ENCODE peak calls at places on chromosomes 13 and 19, in eight cellular contexts. Z, Q, Y, I, M, K, P and F are unnamed samples.

GRCh38 chr13:98172570-98173405 is 4.3 kb downstream of the RNF113B start:
- DNase-seq in Z (no peak), Q (no peak), Y (no peak), I (no peak), M (no peak), K (peak; percentile 53), P (no peak), F (no peak)

GRCh38 chr19:2549701-2550191 is 73.8 kb downstream of the GADD45B start:
- DNase-seq in Z (no peak), Q (no peak), Y (peak; percentile 97), I (no peak), M (peak; percentile 73), K (peak; percentile 94), P (no peak), F (no peak)

GRCh38 chr19:2762783-2763496 is 20.1 kb downstream of the SGTA start:
- DNase-seq in Z (no peak), Q (no peak), Y (no peak), I (no peak), M (no peak), K (no peak), P (no peak), F (no peak)

GRCh38 chr19:4831351-4832340 is at the start of gene TICAM1:
- DNase-seq in Z (peak; percentile 58), Q (no peak), Y (peak; percentile 95), I (peak; percentile 67), M (peak; percentile 82), K (peak; percentile 42), P (peak; percentile 59), F (no peak)

GRCh38 chr19:10749435-10750384 is 31.8 kb downstream of the DNM2 start:
- DNase-seq in Z (no peak), Q (no peak), Y (no peak), I (no peak), M (no peak), K (no peak), P (no peak), F (no peak)

GRCh38 chr19:3618144-3618810 is 8.3 kb downstream of the CACTIN start:
- DNase-seq in Z (peak; percentile 44), Q (no peak), Y (no peak), I (peak; percentile 64), M (peak; percentile 77), K (peak; percentile 29), P (peak; percentile 89), F (no peak)

GRCh38 chr13:20495087-20496023 is 30.3 kb downstream of the CRYL1 start:
- DNase-seq in Z (peak; percentile 65), Q (peak; percentile 30), Y (peak; percentile 84), I (peak; percentile 60), M (no peak), K (peak; percentile 71), P (peak; percentile 83), F (no peak)

GRCh38 chr13:46982856-46983582 is 86.2 kb upstream of the HTR2A start:
- DNase-seq in Z (no peak), Q (no peak), Y (no peak), I (no peak), M (no peak), K (no peak), P (no peak), F (no peak)

GRCh38 chr13:40385858-40386180 is 280.6 kb downstream of the FOXO1 start:
- DNase-seq in Z (no peak), Q (no peak), Y (no peak), I (no peak), M (no peak), K (no peak), P (no peak), F (no peak)

GRCh38 chr13:74040200-74040599 is 94.0 kb downstream of the KLF12 start:
- DNase-seq in Z (peak; percentile 56), Q (no peak), Y (no peak), I (no peak), M (peak; percentile 33), K (peak; percentile 29), P (peak; percentile 95), F (no peak)

GRCh38 chr13:94829801-94830200 is 117.5 kb upstream of the SOX21 start:
- DNase-seq in Z (no peak), Q (no peak), Y (no peak), I (no peak), M (no peak), K (no peak), P (no peak), F (no peak)

GRCh38 chr13:96091164-96091931 is 1.4 kb downstream of the HS6ST3 start:
- DNase-seq in Z (no peak), Q (no peak), Y (peak; percentile 87), I (no peak), M (peak; percentile 23), K (peak; percentile 7), P (peak; percentile 80), F (no peak)

GRCh38 chr13:94548382-94549240 is 47.3 kb downstream of the TGDS start:
- DNase-seq in Z (peak; percentile 67), Q (peak; percentile 5), Y (peak; percentile 88), I (peak; percentile 43), M (peak; percentile 47), K (peak; percentile 47), P (peak; percentile 92), F (no peak)

GRCh38 chr13:83881917-83882625 is at the start of gene SLITRK1:
- DNase-seq in Z (peak; percentile 17), Q (no peak), Y (peak; percentile 82), I (peak; percentile 38), M (peak; percentile 35), K (peak; percentile 75), P (peak; percentile 97), F (peak; percentile 92)

GRCh38 chr13:111337741-111338140 is 17.3 kb downstream of the TEX29 start:
- DNase-seq in Z (no peak), Q (no peak), Y (peak; percentile 26), I (no peak), M (no peak), K (no peak), P (peak; percentile 10), F (peak; percentile 63)

GRCh38 chr19:901216-902092 is 8.2 kb downstream of the RNU6-9 start:
- DNase-seq in Z (no peak), Q (no peak), Y (no peak), I (no peak), M (no peak), K (no peak), P (no peak), F (no peak)

GRCh38 chr13:59157181-59157580 is 1006.5 kb downstream of the DIAPH3 start:
- DNase-seq in Z (no peak), Q (no peak), Y (no peak), I (no peak), M (no peak), K (no peak), P (no peak), F (no peak)

GRCh38 chr19:35491838-35492360 is 1.6 kb upstream of the KRTDAP start:
- DNase-seq in Z (no peak), Q (no peak), Y (no peak), I (no peak), M (no peak), K (no peak), P (no peak), F (no peak)

DNA sequence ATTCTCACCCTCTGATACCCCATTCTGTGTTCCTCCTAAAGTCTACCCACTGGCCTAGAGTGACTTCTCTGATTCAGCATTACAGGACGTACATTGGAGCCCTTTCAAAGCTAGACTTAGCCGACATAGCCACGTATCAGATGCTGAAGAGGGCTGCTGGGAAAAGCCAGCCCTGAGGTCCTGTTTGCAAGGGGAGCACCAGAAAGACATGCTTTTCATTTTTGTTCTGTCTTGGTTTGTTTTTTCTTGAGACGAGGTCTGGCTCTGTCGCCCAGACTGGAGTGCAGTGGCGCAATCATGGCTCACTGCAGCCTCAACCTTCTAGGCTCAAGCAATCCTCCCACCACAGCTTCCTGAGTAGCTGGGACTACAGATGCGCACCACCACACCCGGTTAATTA is 6.3 kb upstream of the ZSWIM4 start:
- DNase-seq in Z (no peak), Q (peak; percentile 47), Y (no peak), I (no peak), M (no peak), K (peak; percentile 61), P (no peak), F (no peak)
- TF ChIP-seq CTCF in Z (no peak), Q (no peak), Y (no peak), I (no peak), M (no peak), K (no peak), P (no peak), F (no peak)

DNA sequence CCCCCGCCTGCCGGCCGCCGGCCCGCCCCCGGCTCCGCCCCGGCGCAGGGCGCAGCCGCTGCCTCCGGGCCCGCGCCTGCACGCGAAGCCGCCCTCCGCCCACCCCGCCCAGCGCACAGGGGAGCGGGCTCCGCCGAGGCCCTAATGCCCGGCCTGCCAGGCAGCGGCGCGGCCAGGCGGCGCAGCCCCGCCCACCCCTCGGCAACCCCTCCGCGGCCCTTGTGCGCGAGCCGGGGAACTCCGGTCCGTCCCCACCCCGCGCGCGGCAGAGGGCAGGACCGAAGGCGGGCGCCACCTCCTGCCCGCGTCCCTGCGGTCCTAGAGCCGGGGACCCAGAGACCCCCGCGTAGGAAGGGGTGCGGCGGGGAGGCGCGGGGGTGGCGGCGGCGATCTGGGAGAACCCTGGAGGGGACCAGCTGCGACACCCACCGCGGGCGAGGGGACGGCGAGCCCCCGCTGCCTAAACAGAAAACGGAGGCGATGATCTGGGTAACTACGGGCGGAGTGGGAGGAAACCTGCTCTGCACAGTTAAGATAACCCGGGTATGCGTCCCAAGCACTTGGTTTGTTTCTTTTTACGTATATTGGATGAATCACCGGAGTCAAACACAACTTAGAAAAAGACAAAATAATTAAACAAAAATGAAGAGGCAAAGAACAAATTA is 351 bp upstream of the USP12 start:
- DNase-seq in Z (peak; percentile 85), Q (peak; percentile 50), Y (peak; percentile 98), I (peak; percentile 50), M (peak; percentile 95), K (peak; percentile 92), P (peak; percentile 96), F (peak; percentile 98)
- TF ChIP-seq CTCF in Z (no peak), Q (no peak), Y (no peak), I (no peak), M (peak; percentile 48), K (no peak), P (no peak), F (peak; percentile 46)

DNA sequence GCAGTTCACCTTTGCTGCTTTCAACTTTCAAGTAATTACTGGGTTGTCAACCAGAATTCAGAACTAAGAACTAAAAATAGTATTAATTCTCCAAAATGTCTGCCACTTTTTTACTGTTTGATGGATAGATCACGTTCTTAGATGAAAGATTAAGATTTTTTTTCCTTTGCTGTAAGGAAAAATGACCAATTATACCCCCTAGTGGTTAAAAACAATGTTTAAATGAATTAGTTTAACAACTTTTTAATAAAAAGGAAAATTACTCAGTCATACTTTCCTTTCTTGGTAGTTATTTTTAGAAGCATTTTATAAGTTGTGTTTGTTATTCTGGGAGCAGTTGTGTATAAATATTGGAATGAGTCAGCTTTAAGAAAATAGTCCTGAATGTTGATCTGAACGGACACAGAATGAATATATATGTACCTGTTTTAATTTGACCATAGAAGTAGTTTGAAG is 4.6 kb downstream of the TM9SF2 start:
- DNase-seq in Z (peak; percentile 3), Q (no peak), Y (no peak), I (no peak), M (no peak), K (peak; percentile 20), P (no peak), F (no peak)
- TF ChIP-seq CTCF in Z (peak; percentile 35), Q (peak; percentile 47), Y (no peak), I (no peak), M (peak; percentile 41), K (peak; percentile 24), P (peak; percentile 67), F (peak; percentile 53)

DNA sequence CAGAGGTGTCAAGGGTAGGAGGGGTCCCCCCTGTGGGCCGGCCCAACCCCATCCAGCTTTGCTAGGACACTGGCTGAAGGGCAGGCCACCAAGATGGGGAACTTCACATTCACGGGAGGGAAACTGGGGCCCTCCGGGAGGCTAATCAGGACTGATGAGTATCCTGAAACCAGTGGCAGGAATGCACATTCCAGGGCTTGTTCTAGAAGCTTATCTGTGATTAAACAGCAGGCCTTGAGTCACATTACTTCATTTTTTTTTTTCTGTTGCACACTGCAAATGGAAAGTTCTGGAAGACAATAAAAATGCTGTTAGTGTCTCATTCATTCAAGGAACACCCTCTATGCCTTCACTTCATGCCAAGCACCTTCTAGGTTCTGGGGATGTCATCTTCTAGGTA is 15.5 kb upstream of the SIGLEC11 start:
- DNase-seq in Z (no peak), Q (no peak), Y (no peak), I (no peak), M (no peak), K (no peak), P (no peak), F (no peak)
- TF ChIP-seq CTCF in Z (no peak), Q (no peak), Y (no peak), I (no peak), M (no peak), K (no peak), P (no peak), F (no peak)